ENCODE peak calls at places on chromosomes 11 and 22, in ten cellular contexts. W, E, R, J, G, V, U, P, A and T are unnamed samples.

GRCh38 chr11:45254070-45254469 is 32.1 kb downstream of the SYT13 start:
- DNase-seq in W (no peak), E (no peak), R (no peak), J (no peak), G (peak), V (no peak), U (no peak), P (no peak), A (no peak), T (no peak)

GRCh38 chr11:61587541-61587941 is 6.7 kb upstream of the SYT7 start:
- DNase-seq in W (no peak), E (peak), R (no peak), J (peak), G (no peak), V (peak), U (no peak), P (no peak), A (no peak), T (no peak)

GRCh38 chr22:35037089-35037488 is 28.9 kb upstream of the ISX start:
- DNase-seq in W (no peak), E (no peak), R (no peak), J (peak), G (no peak), V (no peak), U (no peak), P (no peak), A (no peak), T (no peak)

GRCh38 chr11:21723681-21724080 is 469.2 kb upstream of the ANO5 start:
- DNase-seq in W (no peak), E (no peak), R (no peak), J (no peak), G (no peak), V (no peak), U (no peak), P (no peak), A (no peak), T (no peak)

GRCh38 chr22:33274214-33274828 is 216.1 kb upstream of the SYN3 start:
- DNase-seq in W (no peak), E (peak), R (no peak), J (peak), G (no peak), V (no peak), U (no peak), P (no peak), A (no peak), T (no peak)

GRCh38 chr11:106001304-106002012 is 20.6 kb downstream of the MSANTD4 start:
- DNase-seq in W (no peak), E (no peak), R (no peak), J (no peak), G (no peak), V (no peak), U (no peak), P (no peak), A (no peak), T (no peak)

GRCh38 chr11:117384045-117384444 is 56.4 kb downstream of the CEP164 start:
- DNase-seq in W (no peak), E (peak), R (no peak), J (no peak), G (peak), V (no peak), U (no peak), P (no peak), A (no peak), T (peak)

GRCh38 chr11:94544582-94544831 is 786 bp downstream of the FUT4 start:
- DNase-seq in W (no peak), E (no peak), R (no peak), J (no peak), G (no peak), V (no peak), U (no peak), P (no peak), A (no peak), T (no peak)

GRCh38 chr11:74679513-74679865 is 51.7 kb downstream of the CHRDL2 start:
- DNase-seq in W (no peak), E (no peak), R (no peak), J (no peak), G (no peak), V (no peak), U (no peak), P (no peak), A (no peak), T (no peak)

GRCh38 chr11:128684582-128685382 is 9.1 kb upstream of the FLI1 start:
- DNase-seq in W (no peak), E (no peak), R (no peak), J (no peak), G (no peak), V (no peak), U (no peak), P (no peak), A (no peak), T (no peak)

GRCh38 chr22:37379716-37380115 is 47.6 kb downstream of the ELFN2 start:
- DNase-seq in W (no peak), E (no peak), R (no peak), J (no peak), G (no peak), V (no peak), U (no peak), P (no peak), A (no peak), T (no peak)

GRCh38 chr22:31089101-31090100 is 8.3 kb downstream of the SMTN start:
- DNase-seq in W (no peak), E (no peak), R (no peak), J (peak), G (no peak), V (no peak), U (no peak), P (no peak), A (no peak), T (no peak)

GRCh38 chr22:24893341-24894070 is 53.0 kb downstream of the LHFPL7 start:
- DNase-seq in W (no peak), E (no peak), R (no peak), J (no peak), G (no peak), V (no peak), U (no peak), P (no peak), A (no peak), T (no peak)

GRCh38 chr22:20391222-20391621 is 2.7 kb upstream of the ZNF74 start:
- DNase-seq in W (no peak), E (no peak), R (no peak), J (no peak), G (no peak), V (no peak), U (no peak), P (no peak), A (no peak), T (no peak)

GRCh38 chr11:19441752-19442553 is 201.2 kb upstream of the E2F8 start:
- DNase-seq in W (peak), E (peak), R (no peak), J (peak), G (peak), V (no peak), U (no peak), P (peak), A (no peak), T (peak)

GRCh38 chr11:47109051-47109791 is 67.5 kb downstream of the ARFGAP2 start:
- DNase-seq in W (no peak), E (no peak), R (no peak), J (no peak), G (no peak), V (no peak), U (no peak), P (no peak), A (no peak), T (no peak)

GRCh38 chr22:35838849-35839646 is 121.4 kb downstream of the APOL5 start:
- DNase-seq in W (no peak), E (peak), R (no peak), J (peak), G (peak), V (no peak), U (no peak), P (no peak), A (no peak), T (no peak)

GRCh38 chr22:28398987-28399386 is 280.7 kb downstream of the TTC28 start:
- DNase-seq in W (no peak), E (no peak), R (no peak), J (no peak), G (no peak), V (no peak), U (no peak), P (no peak), A (no peak), T (no peak)

GRCh38 chr11:73787051-73787642 is 527 bp upstream of the MRPL48 start:
- DNase-seq in W (no peak), E (no peak), R (no peak), J (no peak), G (no peak), V (no peak), U (no peak), P (no peak), A (no peak), T (no peak)

GRCh38 chr22:38246692-38247091 is 26.1 kb downstream of the TMEM184B start:
- DNase-seq in W (no peak), E (no peak), R (no peak), J (no peak), G (no peak), V (no peak), U (no peak), P (no peak), A (no peak), T (no peak)

GRCh38 chr22:40449676-40450035 is 79.3 kb downstream of the SGSM3 start:
- DNase-seq in W (no peak), E (peak), R (no peak), J (no peak), G (peak), V (no peak), U (no peak), P (no peak), A (no peak), T (no peak)

GRCh38 chr22:37427711-37428635 is 694 bp upstream of the ELFN2 start:
- DNase-seq in W (no peak), E (no peak), R (no peak), J (no peak), G (no peak), V (no peak), U (no peak), P (no peak), A (no peak), T (no peak)

GRCh38 chr11:117519170-117519569 is 191.5 kb downstream of the CEP164 start:
- DNase-seq in W (no peak), E (no peak), R (no peak), J (peak), G (no peak), V (no peak), U (no peak), P (no peak), A (no peak), T (no peak)

GRCh38 chr11:13972033-13972910 is 9.7 kb downstream of the SPON1 start:
- DNase-seq in W (no peak), E (no peak), R (no peak), J (peak), G (no peak), V (no peak), U (no peak), P (no peak), A (no peak), T (no peak)